ENCODE peak calls at places on chromosomes 12 and 14, in six cellular contexts. K is K562, H is A549, N is stomach, Y is tibial nerve, Z is H1. S is an unnamed sample.

GRCh38 chr12:89238593-89238992 is 113.7 kb downstream of the DUSP6 start:
- DNase-seq in K (no peak), Y (no peak), H (no peak), Z (no peak), N (no peak), S (peak)

GRCh38 chr14:104102282-104102914 is 16.9 kb downstream of the ASPG start:
- DNase-seq in N (no peak), K (no peak), Y (no peak), H (no peak), Z (no peak), S (no peak)

GRCh38 chr14:76977793-76978730 is 50.4 kb downstream of the IRF2BPL start:
- DNase-seq in K (peak), Y (no peak), Z (peak), H (no peak), N (peak), S (peak)

GRCh38 chr12:127130506-127131100 is 1136.4 kb upstream of the TMEM132C start:
- DNase-seq in N (no peak), Z (no peak), Y (no peak), K (no peak), H (peak), S (no peak)

GRCh38 chr14:77590845-77591506 is 25.5 kb downstream of the SPTLC2 start:
- DNase-seq in Z (no peak), Y (no peak), K (no peak), N (no peak), H (no peak), S (no peak)

GRCh38 chr12:93363854-93364297 is 13.8 kb upstream of the NUDT4 start:
- DNase-seq in H (no peak), K (no peak), N (no peak), Z (no peak), Y (no peak), S (no peak)

GRCh38 chr12:108282676-108283075 is 56.4 kb downstream of the CMKLR1 start:
- DNase-seq in Y (no peak), H (no peak), K (no peak), N (no peak), Z (no peak), S (no peak)

GRCh38 chr12:70560671-70561070 is 76.6 kb downstream of the PTPRB start:
- DNase-seq in K (no peak), Z (no peak), Y (no peak), H (no peak), N (no peak), S (no peak)

GRCh38 chr12:24191117-24191516 is 241.6 kb upstream of the SOX5 start:
- DNase-seq in Z (no peak), N (no peak), Y (no peak), H (no peak), K (no peak), S (no peak)

GRCh38 chr14:84482256-84483071 is 1047.5 kb upstream of the FLRT2 start:
- DNase-seq in Y (no peak), N (no peak), K (no peak), H (no peak), Z (no peak), S (no peak)

GRCh38 chr12:124007356-124007755 is 34.3 kb downstream of the ZNF664 start:
- DNase-seq in N (no peak), H (no peak), Z (no peak), Y (no peak), K (no peak), S (no peak)

GRCh38 chr14:100721568-100721967 is 5.1 kb upstream of the DLK1 start:
- DNase-seq in Z (no peak), H (no peak), N (no peak), K (no peak), Y (no peak), S (no peak)

GRCh38 chr14:98501335-98501734 is 770.7 kb downstream of the BCL11B start:
- DNase-seq in Z (no peak), H (peak), K (no peak), N (no peak), Y (no peak), S (no peak)

GRCh38 chr12:113422929-113423669 is 919 bp downstream of the SDSL start:
- DNase-seq in H (no peak), Y (no peak), K (no peak), Z (no peak), N (no peak), S (no peak)

GRCh38 chr12:80954857-80955520 is 17.3 kb upstream of the LIN7A start:
- DNase-seq in N (no peak), H (no peak), K (no peak), Z (no peak), Y (no peak), S (no peak)
- TF ChIP-seq EP300 in N (no peak), H (no peak), K (no peak), Z (no peak), Y (no peak), S (no peak)

GRCh38 chr14:68671899-68672298 is 121.0 kb downstream of the ZFP36L1 start:
- DNase-seq in Z (no peak), N (no peak), K (no peak), Y (no peak), H (no peak), S (peak)
- TF ChIP-seq EP300 in Z (no peak), N (no peak), K (no peak), Y (no peak), H (no peak), S (no peak)

GRCh38 chr12:48973084-48973483 is 1.5 kb upstream of the WNT10B start:
- DNase-seq in N (no peak), H (no peak), Z (no peak), Y (no peak), K (no peak), S (no peak)

GRCh38 chr12:48970702-48971334 is 717 bp downstream of the WNT10B start:
- DNase-seq in Y (no peak), K (peak), H (no peak), N (no peak), Z (no peak), S (no peak)

GRCh38 chr12:48973531-48973930 is 2.0 kb upstream of the WNT10B start:
- DNase-seq in Z (no peak), H (no peak), N (no peak), Y (peak), K (peak), S (no peak)

GRCh38 chr12:48972213-48973021 is 882 bp upstream of the WNT10B start:
- DNase-seq in K (no peak), Z (no peak), N (no peak), Y (no peak), H (no peak), S (no peak)

GRCh38 chr12:48973992-48974673 is 2.6 kb upstream of the WNT10B start:
- DNase-seq in Z (peak), H (peak), N (peak), Y (peak), K (peak), S (peak)
- TF ChIP-seq EP300 in Z (no peak), H (no peak), N (no peak), Y (no peak), K (no peak), S (no peak)

GRCh38 chr12:10721654-10722501 is 1.2 kb downstream of the YBX3 start:
- DNase-seq in K (peak), H (peak), Y (peak), Z (peak), N (peak), S (peak)
- TF ChIP-seq EP300 in K (no peak), H (no peak), Y (peak), Z (no peak), N (peak), S (peak)

GRCh38 chr12:52953181-52953841 is 4.4 kb downstream of the KRT18 start:
- DNase-seq in Z (no peak), Y (no peak), K (no peak), N (no peak), H (peak), S (no peak)
- TF ChIP-seq EP300 in Z (no peak), Y (no peak), K (no peak), N (no peak), H (no peak), S (no peak)

DNA sequence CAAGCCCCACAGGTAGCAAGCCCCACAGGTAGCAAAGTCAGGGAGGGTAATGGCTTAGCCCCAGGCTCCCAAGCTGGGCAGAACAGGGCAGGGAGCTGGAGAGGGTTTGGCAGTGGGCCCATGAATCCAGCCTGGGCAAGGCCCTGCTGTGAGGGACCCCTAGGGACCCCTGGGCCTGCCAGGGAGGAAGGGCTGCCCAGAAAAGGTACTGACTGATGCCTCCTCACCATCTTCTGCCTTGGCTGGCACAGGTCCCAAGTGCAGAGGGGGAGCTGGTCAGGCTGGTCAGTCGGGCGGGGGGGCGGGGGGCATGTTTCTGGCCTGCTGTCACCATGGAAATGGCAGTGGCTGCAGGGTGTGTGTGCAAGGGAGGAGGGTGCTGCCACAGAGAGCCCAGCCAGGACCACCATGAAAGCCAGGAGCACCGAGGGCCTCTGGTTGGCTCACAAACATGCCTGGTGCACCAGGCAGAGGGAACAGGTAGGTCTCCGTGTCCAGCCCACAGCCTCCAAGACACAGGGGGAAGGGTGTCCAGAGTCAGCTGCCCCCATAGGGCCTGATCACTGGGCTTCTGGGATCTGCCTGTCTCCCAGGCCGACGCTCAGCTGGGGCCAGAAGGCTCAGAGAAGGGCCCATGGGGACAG is 1.5 kb upstream of the CRIP2 start:
- DNase-seq in H (no peak), Z (no peak), Y (no peak), K (no peak), N (no peak), S (peak)
- TF ChIP-seq EP300 in H (no peak), Z (no peak), Y (no peak), K (no peak), N (no peak), S (no peak)

GRCh38 chr12:27751386-27752047 is 28.5 kb upstream of the KLHL42 start:
- DNase-seq in K (no peak), H (peak), N (peak), Z (no peak), Y (no peak), S (no peak)
- TF ChIP-seq EP300 in K (no peak), H (no peak), N (no peak), Z (no peak), Y (no peak), S (no peak)

S was measured in ovary.